ENCODE peak calls at places on chromosomes 4 and X, in nine cellular contexts. V is endothelial cell of umbilical vein, X is transverse colon, Z is breast epithelium, G is heart left ventricle, M is K562, C is A549, T is body of pancreas, J is right lobe of liver. N is an unnamed sample.
A peak's percentile ranks its signal among the peaks of the same experiment; 100 is the strongest.

GRCh38 chr4:137283737-137284136 is 248.6 kb downstream of the PCDH18 start:
- DNase-seq in X (no peak), Z (no peak), G (no peak), M (no peak), V (no peak), T (no peak), C (no peak), J (no peak), N (no peak)

GRCh38 chr4:61580721-61581377 is 380.7 kb downstream of the ADGRL3 start:
- DNase-seq in V (no peak), X (no peak), M (no peak), C (no peak), T (no peak), Z (no peak), J (no peak), G (no peak), N (no peak)

GRCh38 chr4:176150283-176150682 is 45.1 kb downstream of the SPATA4 start:
- DNase-seq in J (no peak), X (no peak), C (peak; percentile 18), T (no peak), V (peak; percentile 20), G (no peak), M (peak; percentile 2), Z (no peak), N (no peak)

GRCh38 chr4:4733663-4734062 is 125.8 kb upstream of the MSX1 start:
- DNase-seq in J (no peak), T (no peak), G (no peak), V (no peak), Z (no peak), M (no peak), C (no peak), X (no peak), N (no peak)

GRCh38 chr4:141771889-141772830 is 135.8 kb downstream of the IL15 start:
- DNase-seq in Z (no peak), C (peak; percentile 21), T (no peak), G (no peak), V (no peak), M (no peak), J (no peak), X (no peak), N (no peak)

GRCh38 chr4:125904802-125905201 is 590.0 kb downstream of the FAT4 start:
- DNase-seq in J (no peak), G (no peak), X (no peak), Z (no peak), T (no peak), V (no peak), C (no peak), M (no peak), N (no peak)

GRCh38 chr4:158016511-158016910 is 156.3 kb downstream of the GASK1B start:
- DNase-seq in M (no peak), G (no peak), C (no peak), J (no peak), Z (no peak), V (peak; percentile 55), X (no peak), T (no peak), N (no peak)

GRCh38 chr4:40046311-40046980 is 10.2 kb upstream of the N4BP2 start:
- DNase-seq in C (peak; percentile 83), Z (no peak), G (peak; percentile 33), T (peak; percentile 63), J (peak; percentile 68), M (peak; percentile 56), X (peak; percentile 50), V (peak; percentile 79), N (no peak)

GRCh38 chrX:64975491-64975890 is 759 bp downstream of the ZC4H2 start:
- DNase-seq in M (no peak), X (peak; percentile 26), T (peak; percentile 30), J (peak; percentile 28), C (peak; percentile 4), Z (no peak), V (peak; percentile 47), G (peak; percentile 29), N (peak; percentile 25)

GRCh38 chrX:118839334-118839958 is 15.8 kb downstream of the ZCCHC12 start:
- DNase-seq in G (peak; percentile 88), T (peak; percentile 75), V (peak; percentile 55), J (peak; percentile 89), M (peak; percentile 72), C (peak; percentile 80), X (peak; percentile 80), Z (peak; percentile 54), N (peak; percentile 70)

GRCh38 chr4:53592686-53593641 is 1.7 kb upstream of the LNX1 start:
- DNase-seq in G (peak; percentile 47), T (peak; percentile 85), J (no peak), X (peak; percentile 69), C (peak; percentile 40), V (peak; percentile 46), Z (peak; percentile 76), M (peak; percentile 80), N (peak; percentile 33)

GRCh38 chr4:102620697-102621497 is 119.7 kb downstream of the NFKB1 start:
- DNase-seq in G (no peak), J (peak; percentile 34), Z (no peak), M (peak; percentile 81), X (peak; percentile 47), V (peak; percentile 67), T (peak; percentile 78), C (peak; percentile 82), N (no peak)

GRCh38 chrX:41377624-41378023 is 43.7 kb downstream of the DDX3X start:
- DNase-seq in M (no peak), Z (no peak), C (no peak), T (no peak), X (no peak), G (no peak), J (no peak), V (no peak), N (no peak)

GRCh38 chrX:100681581-100681980 is 37.6 kb downstream of the SRPX2 start:
- DNase-seq in V (no peak), C (no peak), T (no peak), J (no peak), G (no peak), M (no peak), Z (no peak), X (no peak), N (no peak)

GRCh38 chr4:110586137-110586850 is 36.6 kb downstream of the PITX2 start:
- DNase-seq in Z (no peak), T (no peak), C (peak; percentile 45), V (peak; percentile 64), X (no peak), M (peak; percentile 4), G (no peak), J (no peak), N (no peak)

GRCh38 chr4:184805462-184806245 is 20.1 kb downstream of the ACSL1 start:
- DNase-seq in V (no peak), J (peak; percentile 90), X (peak; percentile 44), C (no peak), M (no peak), T (peak; percentile 86), G (peak; percentile 92), Z (peak; percentile 62), N (no peak)

GRCh38 chr4:185640809-185641675 is 105.7 kb upstream of the PDLIM3 start:
- DNase-seq in Z (no peak), G (no peak), J (no peak), V (peak; percentile 69), C (peak; percentile 70), T (no peak), X (no peak), M (peak; percentile 43), N (no peak)

GRCh38 chr4:154450971-154451370 is 40.6 kb downstream of the DCHS2 start:
- DNase-seq in V (no peak), Z (no peak), C (no peak), T (no peak), M (no peak), X (no peak), G (no peak), J (no peak), N (peak; percentile 25)

GRCh38 chrX:100512471-100512870 is 72.3 kb upstream of the TNMD start:
- DNase-seq in V (peak; percentile 9), J (no peak), X (no peak), G (no peak), M (peak; percentile 2), T (no peak), C (peak; percentile 1), Z (no peak), N (no peak)

GRCh38 chr4:113586072-113586471 is 175.5 kb downstream of the CAMK2D start:
- DNase-seq in M (no peak), G (no peak), J (no peak), C (no peak), X (no peak), T (no peak), Z (no peak), V (no peak), N (no peak)

GRCh38 chr4:95547708-95548471 is 883 bp downstream of the UNC5C start:
- DNase-seq in V (peak; percentile 27), C (no peak), Z (no peak), T (peak; percentile 15), G (peak; percentile 43), X (peak; percentile 13), M (no peak), J (peak; percentile 29), N (peak; percentile 54)

GRCh38 chrX:69029696-69030245 is 135.5 kb downstream of the PJA1 start:
- DNase-seq in X (no peak), T (no peak), C (no peak), J (no peak), G (no peak), Z (no peak), M (no peak), V (no peak), N (no peak)
- H3K4me1 ChIP-seq in X (peaks cover 8% of the 10 kb centered on the region), T (no peaks in the 10 kb centered on the region), C (peaks cover 10% of the 10 kb centered on the region), J (no peaks in the 10 kb centered on the region), G (peaks cover 13% of the 10 kb centered on the region), Z (no peaks in the 10 kb centered on the region), M (no peaks in the 10 kb centered on the region), V (peaks cover 15% of the 10 kb centered on the region), N (no peaks in the 10 kb centered on the region)

GRCh38 chr4:5770051-5770450 is 59.0 kb downstream of the EVC start:
- DNase-seq in Z (no peak), G (no peak), V (no peak), T (no peak), M (no peak), X (no peak), J (no peak), C (no peak), N (no peak)
- H3K4me3 ChIP-seq in Z (no peak overlapping the region), G (no peak overlapping the region), V (no peak overlapping the region), T (no peak overlapping the region), M (no peak overlapping the region), X (no peak overlapping the region), J (no peak overlapping the region), C (no peak overlapping the region), N (no peak overlapping the region)

GRCh38 chrX:77628294-77629025 is 157.6 kb downstream of the ATRX start:
- DNase-seq in T (no peak), J (no peak), C (no peak), X (no peak), Z (no peak), G (no peak), V (peak; percentile 2), M (no peak), N (no peak)
- TF ChIP-seq POLR2A in T (no peak), J (no peak), C (no peak), X (no peak), Z (no peak), G (no peak), V (no peak), M (no peak), N (no peak)

DNA sequence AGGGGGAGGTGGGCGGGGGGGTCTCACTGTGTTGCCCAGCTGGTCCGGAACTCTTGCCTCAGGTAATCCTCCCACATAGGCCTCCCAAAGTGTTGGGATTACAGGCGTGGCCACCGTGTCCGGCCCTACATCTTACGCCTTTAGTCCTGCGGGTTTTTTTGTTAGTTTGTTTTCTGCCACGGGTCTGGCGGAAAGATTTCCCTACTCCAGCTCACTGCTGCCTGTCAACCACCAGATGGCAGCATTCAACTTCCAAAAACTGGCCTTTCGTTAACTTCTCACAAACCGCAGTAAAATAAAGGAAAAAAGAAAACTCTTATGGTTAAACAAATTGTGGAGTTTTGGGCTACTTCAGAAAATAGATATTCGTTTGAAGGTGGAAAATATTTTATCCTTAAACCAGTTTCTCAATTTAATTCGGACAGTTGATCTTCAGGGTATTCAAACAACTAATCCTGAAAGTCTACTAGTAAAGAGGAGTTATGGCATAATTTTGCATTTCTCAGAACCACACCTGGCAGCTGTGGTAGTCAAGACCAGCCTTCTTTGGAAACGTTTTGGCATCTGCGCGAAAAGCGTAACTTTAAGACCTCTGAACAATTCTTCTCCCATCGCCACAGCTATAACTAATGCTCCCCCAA is 41.1 kb downstream of the LUZP4 start:
- DNase-seq in G (no peak), X (peak; percentile 21), V (peak; percentile 65), C (peak; percentile 75), Z (no peak), J (no peak), M (peak; percentile 59), T (peak; percentile 44), N (peak; percentile 56)
- H3K4me1 ChIP-seq in G (no peaks in the 10 kb centered on the region), X (no peaks in the 10 kb centered on the region), V (no peaks in the 10 kb centered on the region), C (peaks cover 3% of the 10 kb centered on the region), Z (peaks cover 3% of the 10 kb centered on the region), J (no peaks in the 10 kb centered on the region), M (no peaks in the 10 kb centered on the region), T (no peaks in the 10 kb centered on the region), N (no peaks in the 10 kb centered on the region)